ENCODE peak calls at places on chromosomes 5 and 9, in six cellular contexts. One of them, this sample, is unnamed.

GRCh38 chr9:89756891-89757537 is 152.2 kb downstream of the GADD45G start:
- DNase-seq in T-helper 9 cell: no peak
- DNase-seq in AG08396: no peak
- DNase-seq in MCF 10A: peak
- DNase-seq in stimulated activated CD4-positive, alpha-beta T cell treated with anti-CD3 and anti-CD28 coated beads, Interleukin-12 subunit alpha, Interleukin-12 subunit beta, amount 100 ng/mL, for 24 hours: no peak
- DNase-seq in neural progenitor cell: no peak
- DNase-seq in this sample: no peak

GRCh38 chr5:25458628-25459027 is 813.9 kb upstream of the CDH10 start:
- DNase-seq in T-helper 9 cell: no peak
- DNase-seq in AG08396: no peak
- DNase-seq in MCF 10A: peak
- DNase-seq in stimulated activated CD4-positive, alpha-beta T cell treated with anti-CD3 and anti-CD28 coated beads, Interleukin-12 subunit alpha, Interleukin-12 subunit beta, amount 100 ng/mL, for 24 hours: no peak
- DNase-seq in neural progenitor cell: no peak
- DNase-seq in this sample: no peak

GRCh38 chr5:58439094-58439644 is 20.7 kb downstream of the PLK2 start:
- DNase-seq in T-helper 9 cell: no peak
- DNase-seq in AG08396: no peak
- DNase-seq in MCF 10A: no peak
- DNase-seq in stimulated activated CD4-positive, alpha-beta T cell treated with anti-CD3 and anti-CD28 coated beads, Interleukin-12 subunit alpha, Interleukin-12 subunit beta, amount 100 ng/mL, for 24 hours: no peak
- DNase-seq in neural progenitor cell: peak
- DNase-seq in this sample: no peak

GRCh38 chr9:9483175-9483574 is 1129.6 kb downstream of the PTPRD start:
- DNase-seq in T-helper 9 cell: no peak
- DNase-seq in AG08396: no peak
- DNase-seq in MCF 10A: no peak
- DNase-seq in stimulated activated CD4-positive, alpha-beta T cell treated with anti-CD3 and anti-CD28 coated beads, Interleukin-12 subunit alpha, Interleukin-12 subunit beta, amount 100 ng/mL, for 24 hours: no peak
- DNase-seq in neural progenitor cell: no peak
- DNase-seq in this sample: no peak

GRCh38 chr9:107760469-107761242 is 271.1 kb upstream of the KLF4 start:
- DNase-seq in T-helper 9 cell: no peak
- DNase-seq in AG08396: no peak
- DNase-seq in MCF 10A: no peak
- DNase-seq in stimulated activated CD4-positive, alpha-beta T cell treated with anti-CD3 and anti-CD28 coated beads, Interleukin-12 subunit alpha, Interleukin-12 subunit beta, amount 100 ng/mL, for 24 hours: no peak
- DNase-seq in neural progenitor cell: no peak
- DNase-seq in this sample: no peak

GRCh38 chr9:3809724-3810123 is 283.9 kb upstream of the RFX3 start:
- DNase-seq in T-helper 9 cell: no peak
- DNase-seq in AG08396: no peak
- DNase-seq in MCF 10A: peak
- DNase-seq in stimulated activated CD4-positive, alpha-beta T cell treated with anti-CD3 and anti-CD28 coated beads, Interleukin-12 subunit alpha, Interleukin-12 subunit beta, amount 100 ng/mL, for 24 hours: no peak
- DNase-seq in neural progenitor cell: no peak
- DNase-seq in this sample: no peak

GRCh38 chr9:127506117-127506813 is 55.0 kb downstream of the LRSAM1 start:
- DNase-seq in T-helper 9 cell: no peak
- DNase-seq in AG08396: no peak
- DNase-seq in MCF 10A: no peak
- DNase-seq in stimulated activated CD4-positive, alpha-beta T cell treated with anti-CD3 and anti-CD28 coated beads, Interleukin-12 subunit alpha, Interleukin-12 subunit beta, amount 100 ng/mL, for 24 hours: no peak
- DNase-seq in neural progenitor cell: no peak
- DNase-seq in this sample: no peak

GRCh38 chr9:18632624-18633407 is 158.9 kb downstream of the ADAMTSL1 start:
- DNase-seq in T-helper 9 cell: no peak
- DNase-seq in AG08396: peak
- DNase-seq in MCF 10A: peak
- DNase-seq in stimulated activated CD4-positive, alpha-beta T cell treated with anti-CD3 and anti-CD28 coated beads, Interleukin-12 subunit alpha, Interleukin-12 subunit beta, amount 100 ng/mL, for 24 hours: no peak
- DNase-seq in neural progenitor cell: no peak
- DNase-seq in this sample: no peak

GRCh38 chr9:130240410-130241197 is 25.0 kb upstream of the HMCN2 start:
- DNase-seq in T-helper 9 cell: no peak
- DNase-seq in AG08396: peak
- DNase-seq in MCF 10A: peak
- DNase-seq in stimulated activated CD4-positive, alpha-beta T cell treated with anti-CD3 and anti-CD28 coated beads, Interleukin-12 subunit alpha, Interleukin-12 subunit beta, amount 100 ng/mL, for 24 hours: no peak
- DNase-seq in neural progenitor cell: peak
- DNase-seq in this sample: no peak

GRCh38 chr5:144325532-144325931 is 154.9 kb downstream of the KCTD16 start:
- DNase-seq in T-helper 9 cell: no peak
- DNase-seq in AG08396: no peak
- DNase-seq in MCF 10A: no peak
- DNase-seq in stimulated activated CD4-positive, alpha-beta T cell treated with anti-CD3 and anti-CD28 coated beads, Interleukin-12 subunit alpha, Interleukin-12 subunit beta, amount 100 ng/mL, for 24 hours: no peak
- DNase-seq in neural progenitor cell: no peak
- DNase-seq in this sample: no peak

GRCh38 chr5:157271740-157272271 is 5.9 kb downstream of the CYFIP2 start:
- DNase-seq in T-helper 9 cell: peak
- DNase-seq in AG08396: no peak
- DNase-seq in MCF 10A: no peak
- DNase-seq in stimulated activated CD4-positive, alpha-beta T cell treated with anti-CD3 and anti-CD28 coated beads, Interleukin-12 subunit alpha, Interleukin-12 subunit beta, amount 100 ng/mL, for 24 hours: peak
- DNase-seq in neural progenitor cell: no peak
- DNase-seq in this sample: peak

GRCh38 chr9:133142657-133143592 is 20.8 kb downstream of the GBGT1 start:
- DNase-seq in T-helper 9 cell: no peak
- DNase-seq in AG08396: no peak
- DNase-seq in MCF 10A: no peak
- DNase-seq in stimulated activated CD4-positive, alpha-beta T cell treated with anti-CD3 and anti-CD28 coated beads, Interleukin-12 subunit alpha, Interleukin-12 subunit beta, amount 100 ng/mL, for 24 hours: no peak
- DNase-seq in neural progenitor cell: no peak
- DNase-seq in this sample: no peak

GRCh38 chr5:96930058-96930457 is 5.8 kb upstream of the LNPEP start:
- DNase-seq in T-helper 9 cell: no peak
- DNase-seq in AG08396: no peak
- DNase-seq in MCF 10A: no peak
- DNase-seq in stimulated activated CD4-positive, alpha-beta T cell treated with anti-CD3 and anti-CD28 coated beads, Interleukin-12 subunit alpha, Interleukin-12 subunit beta, amount 100 ng/mL, for 24 hours: no peak
- DNase-seq in neural progenitor cell: no peak
- DNase-seq in this sample: no peak

GRCh38 chr9:36008774-36009300 is 27.9 kb upstream of the RECK start:
- DNase-seq in T-helper 9 cell: peak
- DNase-seq in AG08396: peak
- DNase-seq in MCF 10A: peak
- DNase-seq in stimulated activated CD4-positive, alpha-beta T cell treated with anti-CD3 and anti-CD28 coated beads, Interleukin-12 subunit alpha, Interleukin-12 subunit beta, amount 100 ng/mL, for 24 hours: peak
- DNase-seq in neural progenitor cell: peak
- DNase-seq in this sample: peak

GRCh38 chr5:150653762-150654158 is 7.3 kb upstream of the MYOZ3 start:
- DNase-seq in T-helper 9 cell: no peak
- DNase-seq in AG08396: no peak
- DNase-seq in MCF 10A: no peak
- DNase-seq in stimulated activated CD4-positive, alpha-beta T cell treated with anti-CD3 and anti-CD28 coated beads, Interleukin-12 subunit alpha, Interleukin-12 subunit beta, amount 100 ng/mL, for 24 hours: no peak
- DNase-seq in neural progenitor cell: no peak
- DNase-seq in this sample: no peak

GRCh38 chr5:14582797-14583137 is 1.2 kb downstream of the OTULINL start:
- DNase-seq in T-helper 9 cell: no peak
- DNase-seq in AG08396: no peak
- DNase-seq in MCF 10A: peak
- DNase-seq in stimulated activated CD4-positive, alpha-beta T cell treated with anti-CD3 and anti-CD28 coated beads, Interleukin-12 subunit alpha, Interleukin-12 subunit beta, amount 100 ng/mL, for 24 hours: no peak
- DNase-seq in neural progenitor cell: no peak
- DNase-seq in this sample: no peak

GRCh38 chr9:98955259-98955658 is 11.6 kb downstream of the COL15A1 start:
- DNase-seq in T-helper 9 cell: no peak
- DNase-seq in AG08396: no peak
- DNase-seq in MCF 10A: no peak
- DNase-seq in stimulated activated CD4-positive, alpha-beta T cell treated with anti-CD3 and anti-CD28 coated beads, Interleukin-12 subunit alpha, Interleukin-12 subunit beta, amount 100 ng/mL, for 24 hours: no peak
- DNase-seq in neural progenitor cell: no peak
- DNase-seq in this sample: no peak

GRCh38 chr9:631596-631995 is 209.9 kb upstream of the DMRT1 start:
- DNase-seq in T-helper 9 cell: no peak
- DNase-seq in AG08396: no peak
- DNase-seq in MCF 10A: peak
- DNase-seq in stimulated activated CD4-positive, alpha-beta T cell treated with anti-CD3 and anti-CD28 coated beads, Interleukin-12 subunit alpha, Interleukin-12 subunit beta, amount 100 ng/mL, for 24 hours: no peak
- DNase-seq in neural progenitor cell: no peak
- DNase-seq in this sample: no peak

GRCh38 chr5:148776780-148777179 is 49.6 kb upstream of the ADRB2 start:
- DNase-seq in T-helper 9 cell: no peak
- DNase-seq in AG08396: peak
- DNase-seq in MCF 10A: peak
- DNase-seq in stimulated activated CD4-positive, alpha-beta T cell treated with anti-CD3 and anti-CD28 coated beads, Interleukin-12 subunit alpha, Interleukin-12 subunit beta, amount 100 ng/mL, for 24 hours: no peak
- DNase-seq in neural progenitor cell: no peak
- DNase-seq in this sample: no peak

GRCh38 chr5:174272671-174273070 is 227.2 kb downstream of the NSG2 start:
- DNase-seq in T-helper 9 cell: no peak
- DNase-seq in AG08396: no peak
- DNase-seq in MCF 10A: no peak
- DNase-seq in stimulated activated CD4-positive, alpha-beta T cell treated with anti-CD3 and anti-CD28 coated beads, Interleukin-12 subunit alpha, Interleukin-12 subunit beta, amount 100 ng/mL, for 24 hours: no peak
- DNase-seq in neural progenitor cell: no peak
- DNase-seq in this sample: no peak

GRCh38 chr5:172849636-172850453 is 15.8 kb downstream of the ERGIC1 start:
- DNase-seq in T-helper 9 cell: no peak
- DNase-seq in AG08396: no peak
- DNase-seq in MCF 10A: peak
- DNase-seq in stimulated activated CD4-positive, alpha-beta T cell treated with anti-CD3 and anti-CD28 coated beads, Interleukin-12 subunit alpha, Interleukin-12 subunit beta, amount 100 ng/mL, for 24 hours: no peak
- DNase-seq in neural progenitor cell: no peak
- DNase-seq in this sample: no peak

GRCh38 chr9:116151966-116152381 is 1.6 kb upstream of the PAPPA start:
- DNase-seq in T-helper 9 cell: no peak
- DNase-seq in AG08396: no peak
- DNase-seq in MCF 10A: peak
- DNase-seq in stimulated activated CD4-positive, alpha-beta T cell treated with anti-CD3 and anti-CD28 coated beads, Interleukin-12 subunit alpha, Interleukin-12 subunit beta, amount 100 ng/mL, for 24 hours: no peak
- DNase-seq in neural progenitor cell: no peak
- DNase-seq in this sample: no peak

GRCh38 chr5:148083203-148083602 is 19.4 kb downstream of the SPINK5 start:
- DNase-seq in T-helper 9 cell: no peak
- DNase-seq in AG08396: no peak
- DNase-seq in MCF 10A: no peak
- DNase-seq in stimulated activated CD4-positive, alpha-beta T cell treated with anti-CD3 and anti-CD28 coated beads, Interleukin-12 subunit alpha, Interleukin-12 subunit beta, amount 100 ng/mL, for 24 hours: no peak
- DNase-seq in neural progenitor cell: no peak
- DNase-seq in this sample: no peak

GRCh38 chr9:98219794-98220370 is 27.4 kb upstream of the CORO2A start:
- DNase-seq in T-helper 9 cell: no peak
- DNase-seq in AG08396: no peak
- DNase-seq in MCF 10A: no peak
- DNase-seq in stimulated activated CD4-positive, alpha-beta T cell treated with anti-CD3 and anti-CD28 coated beads, Interleukin-12 subunit alpha, Interleukin-12 subunit beta, amount 100 ng/mL, for 24 hours: no peak
- DNase-seq in neural progenitor cell: no peak
- DNase-seq in this sample: no peak

GRCh38 chr9:12818431-12819000 is 43.7 kb downstream of the LURAP1L start:
- DNase-seq in T-helper 9 cell: no peak
- DNase-seq in AG08396: no peak
- DNase-seq in MCF 10A: peak
- DNase-seq in stimulated activated CD4-positive, alpha-beta T cell treated with anti-CD3 and anti-CD28 coated beads, Interleukin-12 subunit alpha, Interleukin-12 subunit beta, amount 100 ng/mL, for 24 hours: no peak
- DNase-seq in neural progenitor cell: no peak
- DNase-seq in this sample: no peak

GRCh38 chr5:116303810-116304209 is 219.0 kb downstream of the COMMD10 start:
- DNase-seq in T-helper 9 cell: no peak
- DNase-seq in AG08396: no peak
- DNase-seq in MCF 10A: no peak
- DNase-seq in stimulated activated CD4-positive, alpha-beta T cell treated with anti-CD3 and anti-CD28 coated beads, Interleukin-12 subunit alpha, Interleukin-12 subunit beta, amount 100 ng/mL, for 24 hours: no peak
- DNase-seq in neural progenitor cell: no peak
- DNase-seq in this sample: no peak

GRCh38 chr5:150538007-150538917 is 30.3 kb downstream of the NDST1 start:
- DNase-seq in T-helper 9 cell: no peak
- DNase-seq in AG08396: peak
- DNase-seq in MCF 10A: peak
- DNase-seq in stimulated activated CD4-positive, alpha-beta T cell treated with anti-CD3 and anti-CD28 coated beads, Interleukin-12 subunit alpha, Interleukin-12 subunit beta, amount 100 ng/mL, for 24 hours: no peak
- DNase-seq in neural progenitor cell: no peak
- DNase-seq in this sample: no peak

GRCh38 chr5:122311888-122312669 is at the start of gene SNCAIP:
- DNase-seq in T-helper 9 cell: no peak
- DNase-seq in AG08396: peak
- DNase-seq in MCF 10A: peak
- DNase-seq in stimulated activated CD4-positive, alpha-beta T cell treated with anti-CD3 and anti-CD28 coated beads, Interleukin-12 subunit alpha, Interleukin-12 subunit beta, amount 100 ng/mL, for 24 hours: no peak
- DNase-seq in neural progenitor cell: peak
- DNase-seq in this sample: no peak

GRCh38 chr9:71446081-71446480 is 322.2 kb downstream of the CEMIP2 start:
- DNase-seq in T-helper 9 cell: no peak
- DNase-seq in AG08396: no peak
- DNase-seq in MCF 10A: no peak
- DNase-seq in stimulated activated CD4-positive, alpha-beta T cell treated with anti-CD3 and anti-CD28 coated beads, Interleukin-12 subunit alpha, Interleukin-12 subunit beta, amount 100 ng/mL, for 24 hours: no peak
- DNase-seq in neural progenitor cell: no peak
- DNase-seq in this sample: no peak

GRCh38 chr5:87121315-87122170 is 146.1 kb upstream of the RASA1 start:
- DNase-seq in T-helper 9 cell: peak
- DNase-seq in AG08396: peak
- DNase-seq in MCF 10A: peak
- DNase-seq in stimulated activated CD4-positive, alpha-beta T cell treated with anti-CD3 and anti-CD28 coated beads, Interleukin-12 subunit alpha, Interleukin-12 subunit beta, amount 100 ng/mL, for 24 hours: peak
- DNase-seq in neural progenitor cell: no peak
- DNase-seq in this sample: no peak

GRCh38 chr9:93114169-93114983 is 18.4 kb downstream of the CARD19 start:
- DNase-seq in T-helper 9 cell: no peak
- DNase-seq in AG08396: no peak
- DNase-seq in MCF 10A: no peak
- DNase-seq in stimulated activated CD4-positive, alpha-beta T cell treated with anti-CD3 and anti-CD28 coated beads, Interleukin-12 subunit alpha, Interleukin-12 subunit beta, amount 100 ng/mL, for 24 hours: no peak
- DNase-seq in neural progenitor cell: no peak
- DNase-seq in this sample: peak

This sample was measured in activated naive CD4-positive, alpha-beta T cell treated with anti-CD3 and anti-CD28 coated beads, Interleukin-2, amount 50 U/mL, for 72 hours.